ENCODE peak calls at places on chromosomes 5 and 9, in four cellular contexts. One of them, this sample, is unnamed.

GRCh38 chr5:54363669-54364068 is 53.3 kb upstream of the ARL15 start:
- DNase-seq in GM12878: no peak
- DNase-seq in MM.1S: no peak
- DNase-seq in fibroblast of lung: no peak
- DNase-seq in this sample: peak

GRCh38 chr9:103731541-103731940 is 362.6 kb upstream of the SMC2 start:
- DNase-seq in GM12878: no peak
- DNase-seq in MM.1S: peak
- DNase-seq in fibroblast of lung: no peak
- DNase-seq in this sample: no peak

GRCh38 chr5:112403069-112403468 is 16.0 kb downstream of the EPB41L4A start:
- DNase-seq in GM12878: no peak
- DNase-seq in MM.1S: no peak
- DNase-seq in fibroblast of lung: no peak
- DNase-seq in this sample: no peak

GRCh38 chr9:137494550-137495351 is 35.6 kb upstream of the NSMF start:
- DNase-seq in GM12878: no peak
- DNase-seq in MM.1S: no peak
- DNase-seq in fibroblast of lung: no peak
- DNase-seq in this sample: no peak

GRCh38 chr9:14062449-14063187 is 251.3 kb downstream of the NFIB start:
- DNase-seq in GM12878: no peak
- DNase-seq in MM.1S: no peak
- DNase-seq in fibroblast of lung: peak
- DNase-seq in this sample: peak

GRCh38 chr9:127884976-127885490 is 7.6 kb upstream of the AK1 start:
- DNase-seq in GM12878: no peak
- DNase-seq in MM.1S: no peak
- DNase-seq in fibroblast of lung: no peak
- DNase-seq in this sample: no peak

GRCh38 chr5:124651663-124652513 is 94.6 kb downstream of the ZNF608 start:
- DNase-seq in GM12878: no peak
- DNase-seq in MM.1S: peak
- DNase-seq in fibroblast of lung: peak
- DNase-seq in this sample: peak

GRCh38 chr5:170155771-170156170 is 50.1 kb downstream of the FOXI1 start:
- DNase-seq in GM12878: no peak
- DNase-seq in MM.1S: no peak
- DNase-seq in fibroblast of lung: no peak
- DNase-seq in this sample: no peak

GRCh38 chr9:136926154-136926704 is 18.3 kb downstream of the FBXW5 start:
- DNase-seq in GM12878: no peak
- DNase-seq in MM.1S: no peak
- DNase-seq in fibroblast of lung: no peak
- DNase-seq in this sample: no peak

GRCh38 chr9:129323999-129324553 is 146.0 kb upstream of the IER5L start:
- DNase-seq in GM12878: no peak
- DNase-seq in MM.1S: no peak
- DNase-seq in fibroblast of lung: no peak
- DNase-seq in this sample: no peak

GRCh38 chr5:1429501-1429900 is 15.7 kb downstream of the SLC6A3 start:
- DNase-seq in GM12878: no peak
- DNase-seq in MM.1S: no peak
- DNase-seq in fibroblast of lung: no peak
- DNase-seq in this sample: no peak

GRCh38 chr5:125612356-125613149 is 810.7 kb upstream of the GRAMD2B start:
- DNase-seq in GM12878: no peak
- DNase-seq in MM.1S: no peak
- DNase-seq in fibroblast of lung: no peak
- DNase-seq in this sample: no peak

GRCh38 chr9:90921104-90921503 is 119.5 kb downstream of the SYK start:
- DNase-seq in GM12878: no peak
- DNase-seq in MM.1S: no peak
- DNase-seq in fibroblast of lung: no peak
- DNase-seq in this sample: peak

GRCh38 chr5:56064984-56065383 is 70.2 kb upstream of the IL6ST start:
- DNase-seq in GM12878: peak
- DNase-seq in MM.1S: no peak
- DNase-seq in fibroblast of lung: peak
- DNase-seq in this sample: no peak

GRCh38 chr5:66958984-66959641 is 237.5 kb downstream of the CD180 start:
- DNase-seq in GM12878: no peak
- DNase-seq in MM.1S: no peak
- DNase-seq in fibroblast of lung: peak
- DNase-seq in this sample: peak

GRCh38 chr5:133265720-133266575 is 214.1 kb downstream of the HSPA4 start:
- DNase-seq in GM12878: no peak
- DNase-seq in MM.1S: no peak
- DNase-seq in fibroblast of lung: no peak
- DNase-seq in this sample: no peak

GRCh38 chr9:126661521-126662251 is 48.0 kb downstream of the LMX1B start:
- DNase-seq in GM12878: no peak
- DNase-seq in MM.1S: no peak
- DNase-seq in fibroblast of lung: no peak
- DNase-seq in this sample: peak

GRCh38 chr5:150654181-150654580 is 6.9 kb upstream of the MYOZ3 start:
- DNase-seq in GM12878: no peak
- DNase-seq in MM.1S: no peak
- DNase-seq in fibroblast of lung: no peak
- DNase-seq in this sample: no peak

GRCh38 chr9:89929721-89930480 is 325.1 kb downstream of the GADD45G start:
- DNase-seq in GM12878: no peak
- DNase-seq in MM.1S: no peak
- DNase-seq in fibroblast of lung: peak
- DNase-seq in this sample: peak

GRCh38 chr9:130630091-130630450 is 34.3 kb upstream of the PRDM12 start:
- DNase-seq in GM12878: no peak
- DNase-seq in MM.1S: no peak
- DNase-seq in fibroblast of lung: no peak
- DNase-seq in this sample: no peak

GRCh38 chr5:158074992-158075769 is 216.2 kb upstream of the CLINT1 start:
- DNase-seq in GM12878: no peak
- DNase-seq in MM.1S: peak
- DNase-seq in fibroblast of lung: peak
- DNase-seq in this sample: peak

GRCh38 chr5:17799521-17799920 is 165.3 kb downstream of the TAF11L14 start:
- DNase-seq in GM12878: no peak
- DNase-seq in MM.1S: no peak
- DNase-seq in fibroblast of lung: no peak
- DNase-seq in this sample: no peak

GRCh38 chr5:127088226-127088625 is 14.9 kb upstream of the C5orf63 start:
- DNase-seq in GM12878: no peak
- DNase-seq in MM.1S: no peak
- DNase-seq in fibroblast of lung: peak
- DNase-seq in this sample: peak

GRCh38 chr5:39015743-39016586 is 58.2 kb downstream of the RICTOR start:
- DNase-seq in GM12878: no peak
- DNase-seq in MM.1S: no peak
- DNase-seq in fibroblast of lung: peak
- DNase-seq in this sample: peak

GRCh38 chr9:105079457-105079856 is 151.5 kb upstream of the ABCA1 start:
- DNase-seq in GM12878: no peak
- DNase-seq in MM.1S: no peak
- DNase-seq in fibroblast of lung: no peak
- DNase-seq in this sample: no peak

GRCh38 chr5:100841358-100842076 is 61.6 kb downstream of the ST8SIA4 start:
- DNase-seq in GM12878: no peak
- DNase-seq in MM.1S: no peak
- DNase-seq in fibroblast of lung: no peak
- DNase-seq in this sample: no peak
- H3K27ac ChIP-seq in GM12878: peak
- H3K27ac ChIP-seq in MM.1S: no peak
- H3K27ac ChIP-seq in fibroblast of lung: no peak
- H3K27ac ChIP-seq in this sample: no peak

DNA sequence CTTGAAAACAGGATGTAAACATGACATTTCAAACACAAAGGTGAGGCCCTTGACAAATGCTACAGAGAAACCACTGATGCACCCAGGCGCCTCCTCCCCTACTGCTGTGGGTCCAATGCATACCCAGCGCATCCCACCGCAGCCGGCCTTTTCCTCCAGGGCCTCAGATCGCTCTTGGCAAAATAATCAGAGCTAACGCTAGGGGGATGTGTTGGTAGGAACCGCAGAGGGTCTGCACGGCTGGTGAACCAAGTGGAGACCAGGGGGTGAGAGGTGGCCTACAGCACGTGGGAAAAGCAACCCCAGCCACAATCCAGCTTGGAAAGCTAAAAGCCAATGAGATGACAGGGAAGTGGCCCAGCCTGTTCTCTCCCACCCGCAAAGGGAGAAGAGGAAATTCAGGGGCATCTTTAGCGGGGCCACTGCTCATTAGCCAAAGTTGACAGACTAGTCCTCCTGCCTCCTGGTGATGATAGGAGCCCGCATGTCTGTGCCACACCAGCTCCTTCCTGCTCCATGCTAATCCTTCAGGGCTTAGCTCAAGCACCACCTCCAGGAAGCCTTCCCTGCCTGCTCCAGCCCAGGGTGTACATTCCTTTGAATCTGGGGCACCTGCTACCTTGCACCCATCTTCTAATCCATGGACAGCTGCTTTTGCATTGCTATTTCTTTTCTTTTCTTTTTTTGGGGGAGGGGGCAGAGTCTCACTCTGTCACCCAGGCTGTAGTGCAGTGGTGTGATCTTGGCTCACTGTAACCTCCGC is 5.8 kb downstream of the FAM163B start:
- DNase-seq in GM12878: no peak
- DNase-seq in MM.1S: no peak
- DNase-seq in fibroblast of lung: no peak
- DNase-seq in this sample: no peak
- TF ChIP-seq CTCF in GM12878: no peak
- TF ChIP-seq CTCF in MM.1S: no peak
- TF ChIP-seq CTCF in fibroblast of lung: no peak
- TF ChIP-seq CTCF in this sample: no peak

GRCh38 chr9:109101202-109101595 is 18.5 kb downstream of the TMEM245 start:
- DNase-seq in GM12878: no peak
- DNase-seq in MM.1S: no peak
- DNase-seq in fibroblast of lung: no peak
- DNase-seq in this sample: no peak

GRCh38 chr9:109100543-109101201 is 19.1 kb downstream of the TMEM245 start:
- DNase-seq in GM12878: no peak
- DNase-seq in MM.1S: no peak
- DNase-seq in fibroblast of lung: no peak
- DNase-seq in this sample: no peak

GRCh38 chr9:109098960-109099308 is 20.8 kb downstream of the TMEM245 start:
- DNase-seq in GM12878: no peak
- DNase-seq in MM.1S: no peak
- DNase-seq in fibroblast of lung: no peak
- DNase-seq in this sample: no peak

GRCh38 chr9:109098221-109098959 is 21.4 kb downstream of the TMEM245 start:
- DNase-seq in GM12878: no peak
- DNase-seq in MM.1S: no peak
- DNase-seq in fibroblast of lung: peak
- DNase-seq in this sample: no peak

GRCh38 chr9:109101810-109102209 is 17.9 kb downstream of the TMEM245 start:
- DNase-seq in GM12878: peak
- DNase-seq in MM.1S: peak
- DNase-seq in fibroblast of lung: peak
- DNase-seq in this sample: peak
- H3K27ac ChIP-seq in GM12878: peak
- H3K27ac ChIP-seq in MM.1S: peak
- H3K27ac ChIP-seq in fibroblast of lung: no peak
- H3K27ac ChIP-seq in this sample: no peak

DNA sequence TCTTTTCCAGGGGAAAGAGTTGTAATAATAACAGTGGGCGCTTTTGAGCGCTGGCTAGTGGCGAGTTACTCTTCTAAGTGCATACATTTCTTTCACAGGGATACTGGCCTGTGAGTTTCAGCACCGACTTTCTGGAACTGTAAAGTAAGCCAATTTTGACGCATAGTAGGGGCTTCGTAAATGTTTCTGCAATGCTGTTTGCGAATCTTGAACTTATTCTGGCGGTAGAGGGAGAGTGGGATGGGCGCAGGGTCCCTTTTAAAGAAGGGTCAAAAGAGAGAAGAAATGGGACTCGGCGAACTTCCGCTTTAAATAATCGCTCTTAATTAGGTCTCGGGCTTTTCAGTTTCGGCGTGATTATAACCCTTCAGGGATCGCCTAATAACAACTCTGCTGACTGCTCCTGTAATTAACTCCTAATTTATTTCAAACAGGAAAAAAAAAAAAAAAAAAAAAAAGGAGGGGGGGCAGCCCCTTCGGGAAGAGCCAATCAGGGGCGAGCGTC is 351 bp upstream of the MSX2 start:
- DNase-seq in GM12878: no peak
- DNase-seq in MM.1S: no peak
- DNase-seq in fibroblast of lung: peak
- DNase-seq in this sample: peak
- TF ChIP-seq CTCF in GM12878: no peak
- TF ChIP-seq CTCF in MM.1S: no peak
- TF ChIP-seq CTCF in fibroblast of lung: no peak
- TF ChIP-seq CTCF in this sample: no peak

GRCh38 chr5:149635394-149635793 is 54.1 kb downstream of the ARHGEF37 start:
- DNase-seq in GM12878: no peak
- DNase-seq in MM.1S: no peak
- DNase-seq in fibroblast of lung: no peak
- DNase-seq in this sample: no peak
- H3K27ac ChIP-seq in GM12878: no peak
- H3K27ac ChIP-seq in MM.1S: no peak
- H3K27ac ChIP-seq in fibroblast of lung: no peak
- H3K27ac ChIP-seq in this sample: peak

DNA sequence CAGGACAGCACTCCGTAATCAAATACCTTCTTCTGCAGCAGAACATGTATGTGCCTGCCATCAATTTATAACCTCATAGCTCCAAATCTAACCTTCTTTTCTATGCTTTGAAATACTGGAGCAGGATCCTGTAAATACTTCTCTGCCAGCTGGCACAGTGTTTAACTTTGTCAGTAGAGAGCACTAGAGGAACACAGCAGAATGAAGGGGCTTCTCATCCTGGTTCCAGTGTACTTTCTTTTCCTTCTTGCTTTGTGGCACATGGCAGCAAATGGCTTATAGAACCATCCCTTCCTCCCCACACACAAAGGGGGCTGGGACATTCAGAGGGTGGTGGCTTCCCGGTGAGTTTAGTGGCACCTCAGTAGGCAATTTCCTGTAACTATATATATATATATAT is 3.8 kb upstream of the FBXW11 start:
- DNase-seq in GM12878: no peak
- DNase-seq in MM.1S: no peak
- DNase-seq in fibroblast of lung: no peak
- DNase-seq in this sample: no peak
- TF ChIP-seq CTCF in GM12878: peak
- TF ChIP-seq CTCF in MM.1S: no peak
- TF ChIP-seq CTCF in fibroblast of lung: no peak
- TF ChIP-seq CTCF in this sample: no peak

GRCh38 chr9:133715295-133715865 is 22.8 kb downstream of the SARDH start:
- DNase-seq in GM12878: no peak
- DNase-seq in MM.1S: no peak
- DNase-seq in fibroblast of lung: peak
- DNase-seq in this sample: no peak
- H3K27ac ChIP-seq in GM12878: no peak
- H3K27ac ChIP-seq in MM.1S: no peak
- H3K27ac ChIP-seq in fibroblast of lung: peak
- H3K27ac ChIP-seq in this sample: no peak

GRCh38 chr9:100268271-100268670 is 84.5 kb downstream of the TEX10 start:
- DNase-seq in GM12878: no peak
- DNase-seq in MM.1S: no peak
- DNase-seq in fibroblast of lung: no peak
- DNase-seq in this sample: no peak

GRCh38 chr9:100269656-100270055 is 83.1 kb downstream of the TEX10 start:
- DNase-seq in GM12878: no peak
- DNase-seq in MM.1S: no peak
- DNase-seq in fibroblast of lung: no peak
- DNase-seq in this sample: no peak

GRCh38 chr9:100267211-100267610 is 85.5 kb downstream of the TEX10 start:
- DNase-seq in GM12878: no peak
- DNase-seq in MM.1S: no peak
- DNase-seq in fibroblast of lung: no peak
- DNase-seq in this sample: no peak
- TF ChIP-seq CTCF in GM12878: no peak
- TF ChIP-seq CTCF in MM.1S: no peak
- TF ChIP-seq CTCF in fibroblast of lung: no peak
- TF ChIP-seq CTCF in this sample: no peak